ENCODE peak calls at places on chromosomes 4 and X, in six cellular contexts. A, G, K, L, F and T are unnamed samples.

GRCh38 chr4:932713-933070 is 432 bp downstream of the TMEM175 start:
- DNase-seq in G (no peak), K (no peak), A (peak), F (no peak), L (peak), T (no peak)

GRCh38 chrX:150253946-150254615 is 109.0 kb upstream of the MAMLD1 start:
- DNase-seq in G (no peak), A (no peak), K (no peak), F (no peak), L (no peak), T (no peak)

GRCh38 chr4:81722229-81722900 is 250.7 kb upstream of the RASGEF1B start:
- DNase-seq in L (no peak), F (no peak), A (peak), K (no peak), G (no peak), T (no peak)

GRCh38 chrX:154529206-154529612 is 13.2 kb upstream of the FAM3A start:
- DNase-seq in L (no peak), A (no peak), F (peak), K (no peak), G (no peak), T (no peak)

GRCh38 chrX:106246511-106246910 is 78.4 kb downstream of the PWWP3B start:
- DNase-seq in F (peak), K (no peak), G (peak), L (no peak), A (no peak), T (no peak)

GRCh38 chr4:14864365-14864762 is 137.9 kb upstream of the CPEB2 start:
- DNase-seq in F (no peak), G (no peak), A (no peak), K (no peak), L (no peak), T (no peak)

GRCh38 chr4:183968502-183968901 is 63.4 kb downstream of the STOX2 start:
- DNase-seq in G (no peak), F (no peak), L (no peak), A (no peak), K (no peak), T (no peak)

GRCh38 chr4:183249854-183250253 is 70.2 kb downstream of the CLDN22 start:
- DNase-seq in F (peak), K (no peak), L (peak), A (no peak), G (peak), T (no peak)

GRCh38 chr4:122045533-122045932 is 93.7 kb upstream of the TRPC3 start:
- DNase-seq in K (no peak), F (peak), L (peak), A (no peak), G (peak), T (peak)

GRCh38 chr4:74531952-74532794 is 87.2 kb downstream of the AREG start:
- DNase-seq in L (peak), F (peak), K (no peak), G (peak), A (no peak), T (peak)

GRCh38 chr4:36159208-36159607 is 85.1 kb downstream of the ARAP2 start:
- DNase-seq in A (no peak), K (peak), G (no peak), F (no peak), L (no peak), T (no peak)

GRCh38 chr4:88672987-88673386 is 24.6 kb downstream of the NAP1L5 start:
- DNase-seq in A (peak), K (peak), G (peak), F (peak), L (no peak), T (no peak)

GRCh38 chr4:119638359-119638758 is 9.8 kb upstream of the PDE5A start:
- DNase-seq in G (no peak), K (no peak), A (no peak), F (no peak), L (no peak), T (no peak)

GRCh38 chr4:7862561-7863200 is 77.0 kb downstream of the AFAP1 start:
- DNase-seq in G (no peak), K (no peak), F (no peak), A (peak), L (no peak), T (no peak)

GRCh38 chrX:84099120-84099519 is 88.9 kb downstream of the RPS6KA6 start:
- DNase-seq in F (no peak), L (no peak), G (no peak), A (no peak), K (no peak), T (no peak)

GRCh38 chr4:113684534-113685091 is 76.9 kb downstream of the CAMK2D start:
- DNase-seq in G (peak), F (peak), L (no peak), K (peak), A (peak), T (no peak)

GRCh38 chr4:182179105-182179504 is 64.1 kb upstream of the TENM3 start:
- DNase-seq in G (peak), F (peak), A (peak), K (no peak), L (peak), T (peak)

GRCh38 chr4:141375855-141376254 is 155.2 kb downstream of the ZNF330 start:
- DNase-seq in G (peak), L (peak), K (no peak), F (peak), A (no peak), T (peak)

GRCh38 chr4:4711902-4712301 is 147.6 kb upstream of the MSX1 start:
- DNase-seq in L (no peak), F (no peak), A (no peak), G (no peak), K (no peak), T (no peak)

GRCh38 chrX:20317873-20318272 is 51.2 kb upstream of the RPS6KA3 start:
- DNase-seq in G (no peak), K (no peak), A (no peak), F (no peak), L (no peak), T (no peak)

GRCh38 chr4:100926039-100926717 is 408.4 kb upstream of the EMCN start:
- DNase-seq in G (no peak), L (no peak), K (no peak), F (no peak), A (no peak), T (no peak)

GRCh38 chr4:118981839-118982381 is 93.3 kb downstream of the SYNPO2 start:
- DNase-seq in A (peak), L (peak), K (peak), F (peak), G (peak), T (peak)

GRCh38 chr4:153209410-153209809 is 5.2 kb downstream of the TRIM2 start:
- DNase-seq in F (no peak), A (no peak), G (no peak), L (no peak), K (no peak), T (no peak)

GRCh38 chr4:1195109-1195671 is 22.8 kb upstream of the SPON2 start:
- DNase-seq in A (peak), G (no peak), L (no peak), F (no peak), K (peak), T (no peak)

GRCh38 chr4:37780444-37781133 is 45.9 kb upstream of the PGM2 start:
- DNase-seq in F (peak), G (peak), A (no peak), L (no peak), K (no peak), T (no peak)

DNA sequence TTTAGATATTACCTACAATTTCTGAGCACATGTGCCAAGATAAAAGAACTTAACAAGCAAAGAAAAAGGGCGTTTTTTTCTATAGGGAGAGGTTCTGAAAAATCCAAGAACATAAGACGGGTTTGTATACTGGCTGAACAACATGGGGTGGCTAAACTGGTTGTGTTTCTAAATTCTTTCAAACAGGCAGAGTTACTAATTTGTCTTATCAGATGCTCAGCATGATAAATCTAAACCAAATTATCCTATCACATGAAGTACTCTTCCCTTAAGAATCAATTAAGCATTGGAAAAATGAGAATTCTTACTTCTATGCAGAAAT is 45.4 kb upstream of the PGM2 start:
- DNase-seq in L (no peak), F (no peak), K (no peak), G (no peak), A (no peak), T (no peak)
- TF ChIP-seq CTCF in L (no peak), F (no peak), K (no peak), G (no peak), A (no peak), T (no peak)

DNA sequence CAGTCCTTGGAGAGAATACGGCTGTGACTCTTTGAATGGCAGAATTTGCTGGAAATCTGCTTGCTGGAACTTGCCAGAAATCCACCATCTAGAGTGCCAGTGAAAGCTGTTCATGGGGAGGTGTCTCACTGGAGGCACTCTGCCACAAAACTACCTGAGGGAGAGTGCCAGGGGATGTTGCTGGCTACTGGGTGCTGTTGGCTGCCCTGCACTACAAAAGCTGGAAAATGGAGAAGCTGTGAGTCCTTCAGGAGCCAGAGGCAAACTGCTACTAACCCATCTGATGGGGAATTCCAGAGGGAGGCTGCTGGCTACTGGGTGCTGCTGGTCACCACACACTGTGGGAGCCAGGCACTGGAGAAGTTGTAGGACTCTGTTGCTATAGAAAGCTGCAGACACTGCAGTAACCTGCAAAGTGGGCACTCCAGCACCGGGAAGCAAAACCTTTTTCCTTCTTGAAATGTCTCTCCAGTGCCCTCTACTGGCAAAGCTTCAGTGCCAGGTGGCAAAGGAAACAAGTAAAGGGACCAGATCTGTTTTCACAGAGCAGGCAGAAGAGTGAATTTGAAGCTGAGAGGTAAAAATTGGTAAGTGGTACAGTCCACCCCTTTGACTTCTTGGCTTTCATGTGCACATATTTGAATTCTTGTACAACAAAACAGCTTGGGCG is 47.8 kb upstream of the HSD17B10 start:
- DNase-seq in G (peak), K (peak), L (no peak), A (peak), F (peak), T (peak)
- TF ChIP-seq CTCF in G (peak), K (peak), L (peak), A (peak), F (peak), T (peak)

DNA sequence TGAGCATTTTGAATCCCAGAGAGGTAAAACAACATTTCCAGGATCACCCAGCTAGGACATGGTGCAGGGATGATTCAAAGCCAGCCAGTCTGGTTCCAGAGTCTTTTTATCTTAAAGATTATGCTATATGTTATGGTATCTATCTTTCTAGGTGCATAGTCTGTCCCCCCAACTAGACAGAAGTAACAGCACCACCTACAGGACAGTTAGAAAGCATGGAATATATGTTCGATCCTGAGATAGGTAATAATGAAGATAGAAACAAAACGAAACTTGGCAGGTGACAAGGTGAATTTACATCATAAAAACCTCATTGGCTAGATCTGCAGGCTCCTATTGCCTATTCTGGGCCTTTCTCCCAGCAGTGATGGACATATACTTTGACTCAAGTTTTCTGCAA is 723.2 kb downstream of the SMARCA1 start:
- DNase-seq in K (no peak), F (no peak), L (no peak), A (no peak), G (no peak), T (no peak)
- TF ChIP-seq CTCF in K (peak), F (no peak), L (no peak), A (peak), G (no peak), T (no peak)

GRCh38 chrX:27674491-27674890 is 84.3 kb downstream of the DCAF8L2 start:
- DNase-seq in K (no peak), F (no peak), L (peak), A (no peak), G (no peak), T (no peak)
- TF ChIP-seq CTCF in K (no peak), F (no peak), L (no peak), A (no peak), G (no peak), T (no peak)

GRCh38 chrX:107449490-107450175 is at the start of gene FRMPD3:
- DNase-seq in F (no peak), K (no peak), G (no peak), L (no peak), A (peak), T (no peak)

GRCh38 chrX:107447642-107448041 is 1.8 kb upstream of the FRMPD3 start:
- DNase-seq in A (no peak), G (no peak), F (no peak), K (no peak), L (no peak), T (no peak)

GRCh38 chrX:107450823-107451509 is 1.5 kb downstream of the FRMPD3 start:
- DNase-seq in L (no peak), F (no peak), A (peak), G (no peak), K (peak), T (no peak)

GRCh38 chrX:107451754-107452153 is 2.3 kb downstream of the FRMPD3 start:
- DNase-seq in F (no peak), A (peak), G (no peak), K (peak), L (no peak), T (no peak)

DNA sequence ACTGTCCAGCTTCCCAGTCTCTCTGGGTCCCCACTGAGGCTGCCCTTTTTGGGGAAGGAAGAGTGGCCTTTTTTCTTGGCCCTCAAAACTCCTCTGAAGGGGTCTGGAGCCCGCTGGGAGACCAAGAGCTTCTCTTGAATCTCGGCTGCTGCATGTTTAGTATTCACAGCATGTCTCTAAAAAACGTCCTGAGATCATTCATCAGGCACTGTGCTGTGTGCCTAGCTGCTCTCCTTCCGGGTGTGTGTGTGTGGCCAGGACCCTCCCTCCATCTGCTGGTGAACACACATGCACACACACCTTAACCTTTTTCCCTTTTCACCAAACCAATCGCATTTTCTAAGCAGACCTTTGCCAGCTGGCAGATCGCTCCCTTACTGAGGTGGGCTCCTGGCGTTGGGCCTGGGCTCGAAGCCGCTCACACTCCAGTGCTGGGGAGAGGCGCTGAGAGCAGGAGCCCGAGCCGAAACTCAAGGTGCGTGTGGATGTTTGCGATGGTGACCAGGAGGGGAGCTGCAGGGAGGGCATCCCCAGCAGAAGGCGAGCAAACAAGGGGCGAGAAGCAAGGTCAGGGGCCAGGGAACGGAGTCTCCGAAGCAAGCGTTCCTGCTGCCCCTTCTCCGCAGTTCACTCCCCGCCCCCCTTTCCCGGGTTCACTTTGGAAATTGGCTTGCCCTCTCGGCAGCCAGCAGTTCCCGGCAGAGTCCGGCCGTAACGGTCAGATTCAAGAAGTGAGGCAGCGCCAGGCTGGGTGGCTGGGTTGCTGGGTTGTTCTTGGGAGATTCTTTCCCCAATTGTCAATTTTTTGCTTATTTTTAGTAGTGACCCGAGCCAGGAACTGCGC is 605 bp upstream of the FRMPD3 start:
- DNase-seq in A (peak), F (no peak), L (no peak), G (no peak), K (peak), T (no peak)
- TF ChIP-seq CTCF in A (no peak), F (no peak), L (no peak), G (peak), K (no peak), T (no peak)

GRCh38 chr4:22237846-22238513 is 277.9 kb downstream of the ADGRA3 start:
- DNase-seq in K (no peak), A (no peak), F (no peak), L (no peak), G (no peak), T (no peak)

GRCh38 chr4:22235798-22236197 is 280.1 kb downstream of the ADGRA3 start:
- DNase-seq in L (no peak), K (no peak), A (peak), F (no peak), G (no peak), T (no peak)

GRCh38 chr4:22238742-22239141 is 277.1 kb downstream of the ADGRA3 start:
- DNase-seq in K (peak), L (no peak), A (no peak), F (no peak), G (no peak), T (no peak)

GRCh38 chr4:22240814-22241213 is 275.1 kb downstream of the ADGRA3 start:
- DNase-seq in G (no peak), L (no peak), K (no peak), F (no peak), A (no peak), T (no peak)

DNA sequence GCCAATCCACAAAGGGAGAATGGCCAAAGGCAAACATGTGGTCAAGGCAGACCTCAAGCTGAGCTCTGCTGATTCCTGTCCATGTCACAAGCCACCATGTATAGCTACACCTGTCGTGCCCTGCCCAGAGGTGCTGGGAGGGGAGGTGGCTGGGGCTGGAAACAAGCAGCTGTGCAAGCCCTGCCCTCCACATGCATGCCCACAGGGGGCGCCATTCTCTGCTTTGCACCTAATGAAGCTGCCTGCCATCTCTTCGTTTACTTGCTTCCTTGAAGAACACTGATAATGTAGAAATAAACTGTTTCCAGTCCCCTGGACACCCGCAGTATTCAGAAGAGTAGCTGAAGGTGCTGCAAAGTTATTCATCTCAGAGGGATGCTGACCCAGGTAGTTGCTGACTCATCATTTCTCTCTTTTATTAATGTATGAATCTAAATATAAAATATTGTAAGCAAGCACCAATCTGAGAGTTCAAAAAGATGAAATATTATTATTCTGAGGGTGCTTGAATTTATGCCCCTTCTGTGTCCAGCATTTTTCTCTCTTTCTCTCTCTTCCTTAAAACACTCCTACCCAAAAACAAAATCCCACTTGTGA is 278.6 kb downstream of the ADGRA3 start:
- DNase-seq in G (no peak), A (peak), F (peak), L (no peak), K (peak), T (no peak)
- TF ChIP-seq CTCF in G (peak), A (peak), F (peak), L (no peak), K (peak), T (peak)

DNA sequence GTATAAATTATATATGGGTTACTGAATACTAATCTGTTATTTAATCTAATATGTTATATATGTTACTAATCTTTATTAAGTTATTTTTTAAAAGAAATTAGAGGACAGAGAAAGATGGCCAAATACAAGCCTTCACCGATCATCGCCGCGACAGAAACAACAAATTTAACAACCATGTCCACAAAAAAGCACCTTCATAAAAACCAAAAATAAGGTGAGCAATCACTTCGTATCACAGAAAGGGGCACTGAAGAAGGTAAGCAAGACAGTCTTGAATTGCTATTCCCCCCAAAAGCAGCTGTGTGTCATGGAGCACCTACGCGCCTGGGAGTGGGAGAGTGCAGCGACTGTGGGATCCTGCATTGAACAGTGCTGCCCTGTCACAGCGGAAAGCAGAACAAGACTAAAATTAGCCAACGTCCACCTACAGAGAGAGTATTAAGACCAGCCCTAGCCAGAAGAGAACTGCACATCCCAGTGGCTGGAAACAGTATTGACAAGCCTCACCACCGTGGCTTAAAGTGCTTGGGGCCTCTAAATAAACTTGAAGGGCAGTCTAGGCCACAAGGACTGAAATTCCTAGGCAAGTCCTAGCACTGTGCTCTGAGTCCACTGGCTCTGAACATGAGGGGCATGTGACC is 38.5 kb downstream of the LRBA start:
- DNase-seq in K (no peak), F (no peak), A (no peak), G (no peak), L (no peak), T (no peak)
- TF ChIP-seq CTCF in K (no peak), F (no peak), A (no peak), G (no peak), L (no peak), T (no peak)

GRCh38 chrX:144334577-144334976 is 450.7 kb downstream of the UBE2NL start:
- DNase-seq in K (no peak), G (no peak), A (no peak), F (peak), L (no peak), T (no peak)
- TF ChIP-seq CTCF in K (no peak), G (peak), A (no peak), F (no peak), L (no peak), T (no peak)